ENCODE peak calls at places on chromosomes 3 and 15, in ten cellular contexts. One of them, this sample, is unnamed. For H3K4me1, the result is how much of the 10 kb centered on the place peaks cover.

GRCh38 chr3:142998439-142998838 is 2.9 kb upstream of the U2SURP start:
- DNase-seq in CD4-positive, alpha-beta memory T cell: no peak
- DNase-seq in CD8-positive, alpha-beta T cell: no peak
- DNase-seq in kidney: no peak
- DNase-seq in naive thymus-derived CD4-positive, alpha-beta T cell: no peak
- DNase-seq in A549: no peak
- DNase-seq in neural progenitor cell: no peak
- DNase-seq in upper lobe of right lung: no peak
- DNase-seq in GM23248: peak
- DNase-seq in SK-N-SH: no peak
- DNase-seq in this sample: peak

GRCh38 chr3:144466114-144466513 is 494.5 kb downstream of the DIPK2A start:
- DNase-seq in CD4-positive, alpha-beta memory T cell: no peak
- DNase-seq in CD8-positive, alpha-beta T cell: no peak
- DNase-seq in kidney: no peak
- DNase-seq in naive thymus-derived CD4-positive, alpha-beta T cell: no peak
- DNase-seq in A549: no peak
- DNase-seq in neural progenitor cell: no peak
- DNase-seq in upper lobe of right lung: no peak
- DNase-seq in GM23248: no peak
- DNase-seq in SK-N-SH: no peak
- DNase-seq in this sample: no peak

GRCh38 chr15:73683624-73684536 is at the start of gene CD276:
- DNase-seq in CD4-positive, alpha-beta memory T cell: peak
- DNase-seq in CD8-positive, alpha-beta T cell: no peak
- DNase-seq in kidney: peak
- DNase-seq in naive thymus-derived CD4-positive, alpha-beta T cell: no peak
- DNase-seq in A549: peak
- DNase-seq in neural progenitor cell: peak
- DNase-seq in upper lobe of right lung: peak
- DNase-seq in GM23248: peak
- DNase-seq in SK-N-SH: peak
- DNase-seq in this sample: peak

GRCh38 chr3:124669470-124669869 is 60.8 kb upstream of the UMPS start:
- DNase-seq in CD4-positive, alpha-beta memory T cell: no peak
- DNase-seq in CD8-positive, alpha-beta T cell: no peak
- DNase-seq in kidney: no peak
- DNase-seq in naive thymus-derived CD4-positive, alpha-beta T cell: no peak
- DNase-seq in A549: peak
- DNase-seq in neural progenitor cell: no peak
- DNase-seq in upper lobe of right lung: no peak
- DNase-seq in GM23248: peak
- DNase-seq in SK-N-SH: no peak
- DNase-seq in this sample: no peak

GRCh38 chr15:80476036-80476435 is 71.9 kb downstream of the ARNT2 start:
- DNase-seq in CD4-positive, alpha-beta memory T cell: no peak
- DNase-seq in CD8-positive, alpha-beta T cell: no peak
- DNase-seq in kidney: no peak
- DNase-seq in naive thymus-derived CD4-positive, alpha-beta T cell: no peak
- DNase-seq in A549: no peak
- DNase-seq in neural progenitor cell: no peak
- DNase-seq in upper lobe of right lung: no peak
- DNase-seq in GM23248: no peak
- DNase-seq in SK-N-SH: no peak
- DNase-seq in this sample: no peak

GRCh38 chr3:186653984-186654383 is 11.8 kb upstream of the HRG start:
- DNase-seq in CD4-positive, alpha-beta memory T cell: no peak
- DNase-seq in CD8-positive, alpha-beta T cell: no peak
- DNase-seq in kidney: no peak
- DNase-seq in naive thymus-derived CD4-positive, alpha-beta T cell: no peak
- DNase-seq in A549: peak
- DNase-seq in neural progenitor cell: peak
- DNase-seq in upper lobe of right lung: no peak
- DNase-seq in GM23248: no peak
- DNase-seq in SK-N-SH: peak
- DNase-seq in this sample: peak

GRCh38 chr3:172060234-172060633 is 20.9 kb downstream of the FNDC3B start:
- DNase-seq in CD4-positive, alpha-beta memory T cell: no peak
- DNase-seq in CD8-positive, alpha-beta T cell: no peak
- DNase-seq in kidney: no peak
- DNase-seq in naive thymus-derived CD4-positive, alpha-beta T cell: no peak
- DNase-seq in A549: no peak
- DNase-seq in neural progenitor cell: no peak
- DNase-seq in upper lobe of right lung: no peak
- DNase-seq in GM23248: no peak
- DNase-seq in SK-N-SH: no peak
- DNase-seq in this sample: no peak

GRCh38 chr3:10944866-10945265 is 47.7 kb upstream of the SLC6A1 start:
- DNase-seq in CD4-positive, alpha-beta memory T cell: no peak
- DNase-seq in CD8-positive, alpha-beta T cell: no peak
- DNase-seq in kidney: peak
- DNase-seq in naive thymus-derived CD4-positive, alpha-beta T cell: no peak
- DNase-seq in A549: no peak
- DNase-seq in neural progenitor cell: no peak
- DNase-seq in upper lobe of right lung: peak
- DNase-seq in GM23248: no peak
- DNase-seq in SK-N-SH: no peak
- DNase-seq in this sample: no peak

GRCh38 chr3:67655364-67656121 is 1.1 kb upstream of the SUCLG2 start:
- DNase-seq in CD4-positive, alpha-beta memory T cell: peak
- DNase-seq in CD8-positive, alpha-beta T cell: peak
- DNase-seq in kidney: peak
- DNase-seq in naive thymus-derived CD4-positive, alpha-beta T cell: peak
- DNase-seq in A549: peak
- DNase-seq in neural progenitor cell: no peak
- DNase-seq in upper lobe of right lung: peak
- DNase-seq in GM23248: peak
- DNase-seq in SK-N-SH: no peak
- DNase-seq in this sample: no peak

GRCh38 chr3:67654832-67655152 is 380 bp upstream of the SUCLG2 start:
- DNase-seq in CD4-positive, alpha-beta memory T cell: no peak
- DNase-seq in CD8-positive, alpha-beta T cell: peak
- DNase-seq in kidney: no peak
- DNase-seq in naive thymus-derived CD4-positive, alpha-beta T cell: no peak
- DNase-seq in A549: no peak
- DNase-seq in neural progenitor cell: no peak
- DNase-seq in upper lobe of right lung: no peak
- DNase-seq in GM23248: no peak
- DNase-seq in SK-N-SH: no peak
- DNase-seq in this sample: no peak

GRCh38 chr3:67656614-67657013 is 2.2 kb upstream of the SUCLG2 start:
- DNase-seq in CD4-positive, alpha-beta memory T cell: no peak
- DNase-seq in CD8-positive, alpha-beta T cell: no peak
- DNase-seq in kidney: no peak
- DNase-seq in naive thymus-derived CD4-positive, alpha-beta T cell: no peak
- DNase-seq in A549: no peak
- DNase-seq in neural progenitor cell: no peak
- DNase-seq in upper lobe of right lung: no peak
- DNase-seq in GM23248: no peak
- DNase-seq in SK-N-SH: no peak
- DNase-seq in this sample: no peak

GRCh38 chr3:67654099-67654831 is at the start of gene SUCLG2:
- DNase-seq in CD4-positive, alpha-beta memory T cell: peak
- DNase-seq in CD8-positive, alpha-beta T cell: peak
- DNase-seq in kidney: peak
- DNase-seq in naive thymus-derived CD4-positive, alpha-beta T cell: peak
- DNase-seq in A549: peak
- DNase-seq in neural progenitor cell: peak
- DNase-seq in upper lobe of right lung: peak
- DNase-seq in GM23248: peak
- DNase-seq in SK-N-SH: peak
- DNase-seq in this sample: peak

DNA sequence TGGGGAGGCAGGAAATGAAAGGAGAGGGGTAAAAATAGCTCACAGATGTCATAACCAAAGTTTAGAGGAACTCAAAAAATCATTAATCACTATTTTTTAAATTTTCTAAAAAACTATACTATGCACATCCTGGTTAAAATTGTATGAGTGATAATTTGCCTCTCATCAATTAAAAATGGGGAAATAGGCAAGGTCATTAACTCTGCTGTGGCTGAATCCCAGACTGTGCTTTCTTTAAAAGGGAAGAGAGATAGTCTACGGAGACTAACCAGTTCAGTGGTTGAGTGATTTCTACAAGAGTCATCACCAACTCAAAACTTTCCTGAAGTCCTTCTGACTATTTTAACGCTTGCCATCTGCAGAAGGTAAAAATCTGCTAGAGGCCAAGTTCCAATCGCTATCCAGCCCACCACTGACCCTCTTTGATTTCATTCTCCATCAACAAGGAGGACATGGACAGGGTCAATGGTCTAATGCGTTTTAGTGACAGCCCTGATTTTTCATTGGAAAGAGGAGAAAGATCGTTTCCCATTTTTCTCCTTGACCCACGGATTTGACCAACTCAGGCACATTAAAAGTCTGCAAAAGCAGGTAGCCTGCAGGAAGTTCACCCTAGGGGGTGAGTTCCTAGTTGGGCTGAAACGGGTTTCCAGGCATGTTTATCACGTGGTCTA is 850 bp downstream of the SUCLG2 start:
- DNase-seq in CD4-positive, alpha-beta memory T cell: no peak
- DNase-seq in CD8-positive, alpha-beta T cell: no peak
- DNase-seq in kidney: no peak
- DNase-seq in naive thymus-derived CD4-positive, alpha-beta T cell: no peak
- DNase-seq in A549: no peak
- DNase-seq in neural progenitor cell: no peak
- DNase-seq in upper lobe of right lung: no peak
- DNase-seq in GM23248: peak
- DNase-seq in SK-N-SH: no peak
- DNase-seq in this sample: no peak
- H3K4me1 ChIP-seq in CD4-positive, alpha-beta memory T cell: half or more
- H3K4me1 ChIP-seq in CD8-positive, alpha-beta T cell: half or more
- H3K4me1 ChIP-seq in kidney: under half
- H3K4me1 ChIP-seq in naive thymus-derived CD4-positive, alpha-beta T cell: under half
- H3K4me1 ChIP-seq in A549: under half
- H3K4me1 ChIP-seq in neural progenitor cell: under half
- H3K4me1 ChIP-seq in upper lobe of right lung: under half
- H3K4me1 ChIP-seq in GM23248: under half
- H3K4me1 ChIP-seq in SK-N-SH: under half
- H3K4me1 ChIP-seq in this sample: under half

DNA sequence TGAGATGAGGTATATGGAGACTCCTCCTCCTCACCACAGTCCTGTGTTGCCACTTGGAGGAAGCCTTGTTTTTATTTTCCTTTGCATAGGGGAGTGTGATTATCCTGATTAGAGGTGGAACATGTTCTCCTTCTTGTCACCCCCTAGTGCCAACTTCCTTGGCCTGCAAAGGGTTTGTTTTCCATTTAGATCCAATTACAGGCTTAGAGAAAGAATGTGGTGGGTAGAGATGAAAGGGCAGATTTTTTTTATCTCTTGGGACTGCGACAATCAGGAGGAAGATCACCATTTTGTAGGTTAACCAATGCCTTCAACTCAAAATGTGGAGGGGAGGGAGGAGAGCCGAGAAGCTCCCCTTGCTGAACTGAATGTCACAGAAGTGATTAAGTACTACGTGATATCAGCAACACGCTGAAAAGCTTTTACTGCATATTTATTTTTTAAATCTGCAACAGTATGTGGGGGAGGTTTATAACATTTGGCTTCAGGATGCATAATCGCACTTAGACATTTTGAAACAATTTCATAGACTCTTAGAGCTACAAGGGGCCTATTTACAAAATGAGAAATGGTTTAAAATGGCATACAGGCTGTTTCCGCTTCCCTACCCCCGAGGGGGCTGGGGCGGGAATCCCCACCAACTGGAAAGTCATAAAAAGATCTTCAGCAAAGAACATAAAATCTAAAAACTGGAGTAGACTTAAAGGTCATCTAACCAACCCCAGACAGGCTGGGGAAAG is 2.4 kb downstream of the LMCD1 start:
- DNase-seq in CD4-positive, alpha-beta memory T cell: no peak
- DNase-seq in CD8-positive, alpha-beta T cell: no peak
- DNase-seq in kidney: no peak
- DNase-seq in naive thymus-derived CD4-positive, alpha-beta T cell: no peak
- DNase-seq in A549: peak
- DNase-seq in neural progenitor cell: no peak
- DNase-seq in upper lobe of right lung: no peak
- DNase-seq in GM23248: no peak
- DNase-seq in SK-N-SH: no peak
- DNase-seq in this sample: peak
- H3K4me1 ChIP-seq in CD4-positive, alpha-beta memory T cell: under half
- H3K4me1 ChIP-seq in CD8-positive, alpha-beta T cell: under half
- H3K4me1 ChIP-seq in kidney: under half
- H3K4me1 ChIP-seq in naive thymus-derived CD4-positive, alpha-beta T cell: under half
- H3K4me1 ChIP-seq in A549: half or more
- H3K4me1 ChIP-seq in neural progenitor cell: under half
- H3K4me1 ChIP-seq in upper lobe of right lung: under half
- H3K4me1 ChIP-seq in GM23248: half or more
- H3K4me1 ChIP-seq in SK-N-SH: under half
- H3K4me1 ChIP-seq in this sample: under half

DNA sequence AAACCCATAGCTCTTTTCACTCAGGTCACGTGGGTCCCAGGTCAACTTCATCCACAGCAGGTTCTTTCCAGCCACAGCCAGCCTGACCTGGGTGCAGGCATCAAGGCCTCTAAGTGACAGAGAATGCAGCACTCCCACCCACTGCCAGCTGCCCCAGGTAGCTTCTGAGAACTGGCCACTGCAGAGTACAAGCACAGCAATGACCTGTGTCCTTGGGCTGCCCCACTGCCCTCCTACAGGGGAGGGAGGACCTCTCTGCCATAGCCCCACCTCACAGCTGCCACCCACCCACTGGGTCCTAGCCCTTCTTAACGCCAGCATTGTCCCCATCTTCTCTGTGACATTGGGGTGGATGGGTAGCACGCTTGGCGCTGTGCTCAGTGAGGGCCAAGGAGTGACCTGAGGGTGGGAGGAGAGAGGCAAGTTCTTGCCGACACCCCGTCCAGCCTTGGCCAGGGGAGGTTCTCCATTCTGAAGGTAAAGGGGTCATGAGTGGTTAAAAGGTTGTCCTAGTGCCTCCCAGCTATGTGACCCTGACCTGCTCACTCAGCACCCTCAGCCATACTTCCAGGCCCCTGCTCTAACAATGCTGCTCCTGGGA is 12.4 kb downstream of the CISH start:
- DNase-seq in CD4-positive, alpha-beta memory T cell: no peak
- DNase-seq in CD8-positive, alpha-beta T cell: no peak
- DNase-seq in kidney: no peak
- DNase-seq in naive thymus-derived CD4-positive, alpha-beta T cell: no peak
- DNase-seq in A549: no peak
- DNase-seq in neural progenitor cell: no peak
- DNase-seq in upper lobe of right lung: peak
- DNase-seq in GM23248: no peak
- DNase-seq in SK-N-SH: no peak
- DNase-seq in this sample: no peak
- H3K4me1 ChIP-seq in CD4-positive, alpha-beta memory T cell: half or more
- H3K4me1 ChIP-seq in CD8-positive, alpha-beta T cell: half or more
- H3K4me1 ChIP-seq in kidney: half or more
- H3K4me1 ChIP-seq in naive thymus-derived CD4-positive, alpha-beta T cell: under half
- H3K4me1 ChIP-seq in A549: under half
- H3K4me1 ChIP-seq in neural progenitor cell: under half
- H3K4me1 ChIP-seq in upper lobe of right lung: half or more
- H3K4me1 ChIP-seq in GM23248: under half
- H3K4me1 ChIP-seq in SK-N-SH: under half
- H3K4me1 ChIP-seq in this sample: under half

DNA sequence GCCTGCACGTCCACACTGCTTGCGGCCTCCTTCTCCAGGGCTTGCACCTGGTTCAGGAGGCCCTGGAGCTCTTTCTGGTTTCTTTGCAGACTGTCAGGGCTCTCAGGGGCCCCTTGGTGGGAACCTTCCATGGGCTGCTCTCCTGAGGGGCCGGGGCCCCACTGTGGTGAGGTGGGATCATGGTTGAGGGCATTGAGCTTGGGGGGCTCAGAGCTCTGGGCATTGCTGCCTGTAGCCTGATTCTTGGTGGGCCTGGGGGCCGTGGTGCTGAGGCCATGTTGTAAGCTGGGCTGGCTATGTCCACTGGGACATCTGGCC is 7.5 kb downstream of the XIRP1 start:
- DNase-seq in CD4-positive, alpha-beta memory T cell: no peak
- DNase-seq in CD8-positive, alpha-beta T cell: no peak
- DNase-seq in kidney: no peak
- DNase-seq in naive thymus-derived CD4-positive, alpha-beta T cell: no peak
- DNase-seq in A549: no peak
- DNase-seq in neural progenitor cell: no peak
- DNase-seq in upper lobe of right lung: no peak
- DNase-seq in GM23248: no peak
- DNase-seq in SK-N-SH: no peak
- DNase-seq in this sample: no peak
- H3K4me1 ChIP-seq in CD4-positive, alpha-beta memory T cell: under half
- H3K4me1 ChIP-seq in CD8-positive, alpha-beta T cell: under half
- H3K4me1 ChIP-seq in kidney: under half
- H3K4me1 ChIP-seq in naive thymus-derived CD4-positive, alpha-beta T cell: under half
- H3K4me1 ChIP-seq in A549: under half
- H3K4me1 ChIP-seq in neural progenitor cell: under half
- H3K4me1 ChIP-seq in upper lobe of right lung: under half
- H3K4me1 ChIP-seq in GM23248: under half
- H3K4me1 ChIP-seq in SK-N-SH: under half
- H3K4me1 ChIP-seq in this sample: under half

This sample was measured in cardiac muscle cell.